ENCODE peak calls at places on chromosome 7, in nine cellular contexts. N is kidney; A is HT-29; Q is SHP77; B is GM20000; L is hepatocyte; P is iPS-NIHi11; O is stimulated activated CD4-positive, alpha-beta T cell treated with anti-CD3 and anti-CD28 coated beads, Interleukin-12 subunit alpha, Interleukin-12 subunit beta, amount 100 ng/mL, for 48 hours; W is neural crest cell. I is an unnamed sample.

GRCh38 chr7:70372768-70373241 is 759.1 kb upstream of the GALNT17 start:
- DNase-seq in N (no peak), A (no peak), Q (no peak), B (no peak), L (no peak), P (no peak), O (no peak), W (no peak), I (no peak)

GRCh38 chr7:104926905-104927454 is 87.0 kb upstream of the KMT2E start:
- DNase-seq in N (peak), A (peak), Q (no peak), B (no peak), L (peak), P (peak), O (no peak), W (no peak), I (no peak)

GRCh38 chr7:82413237-82413636 is 30.3 kb downstream of the CACNA2D1 start:
- DNase-seq in N (no peak), A (no peak), Q (no peak), B (no peak), L (no peak), P (no peak), O (no peak), W (no peak), I (no peak)

GRCh38 chr7:90262438-90262837 is 17.5 kb downstream of the CFAP69 start:
- DNase-seq in N (no peak), A (peak), Q (no peak), B (peak), L (peak), P (peak), O (no peak), W (no peak), I (peak)

GRCh38 chr7:41333506-41333905 is 369.4 kb downstream of the INHBA start:
- DNase-seq in N (no peak), A (no peak), Q (no peak), B (no peak), L (no peak), P (no peak), O (no peak), W (no peak), I (peak)

GRCh38 chr7:25863727-25864116 is 288.3 kb upstream of the NFE2L3 start:
- DNase-seq in N (no peak), A (no peak), Q (no peak), B (no peak), L (no peak), P (no peak), O (no peak), W (no peak), I (no peak)

GRCh38 chr7:48094861-48095293 is 5.8 kb downstream of the UPP1 start:
- DNase-seq in N (no peak), A (no peak), Q (no peak), B (no peak), L (no peak), P (no peak), O (no peak), W (no peak), I (peak)

GRCh38 chr7:107029061-107029763 is 15.3 kb upstream of the PRKAR2B start:
- DNase-seq in N (no peak), A (no peak), Q (no peak), B (no peak), L (no peak), P (no peak), O (no peak), W (no peak), I (no peak)

GRCh38 chr7:90210475-90210874 is 1.1 kb upstream of the STEAP2 start:
- DNase-seq in N (no peak), A (no peak), Q (no peak), B (no peak), L (no peak), P (no peak), O (no peak), W (no peak), I (no peak)

GRCh38 chr7:1707756-1708611 is 37.9 kb downstream of the ELFN1 start:
- DNase-seq in N (peak), A (no peak), Q (no peak), B (no peak), L (no peak), P (no peak), O (no peak), W (no peak), I (no peak)

GRCh38 chr7:130143986-130144618 is 61.1 kb downstream of the TMEM209 start:
- DNase-seq in N (no peak), A (peak), Q (no peak), B (no peak), L (peak), P (peak), O (no peak), W (no peak), I (no peak)

GRCh38 chr7:157612664-157613561 is 276.1 kb downstream of the DNAJB6 start:
- DNase-seq in N (peak), A (no peak), Q (no peak), B (peak), L (peak), P (no peak), O (peak), W (no peak), I (no peak)

GRCh38 chr7:23445326-23445725 is 25.0 kb downstream of the IGF2BP3 start:
- DNase-seq in N (no peak), A (no peak), Q (no peak), B (no peak), L (no peak), P (no peak), O (no peak), W (no peak), I (no peak)

GRCh38 chr7:5591547-5591899 is 167.9 kb upstream of the TNRC18 start:
- DNase-seq in N (peak), A (peak), Q (no peak), B (no peak), L (peak), P (peak), O (no peak), W (no peak), I (peak)

GRCh38 chr7:150481207-150481920 is 30.9 kb downstream of the GIMAP8 start:
- DNase-seq in N (no peak), A (no peak), Q (no peak), B (no peak), L (no peak), P (no peak), O (no peak), W (no peak), I (no peak)

GRCh38 chr7:69906309-69906995 is 308.2 kb downstream of the AUTS2 start:
- DNase-seq in N (no peak), A (no peak), Q (no peak), B (peak), L (no peak), P (no peak), O (no peak), W (no peak), I (no peak)

GRCh38 chr7:5709347-5709950 is 72.0 kb downstream of the RNF216 start:
- DNase-seq in N (no peak), A (no peak), Q (no peak), B (no peak), L (no peak), P (no peak), O (no peak), W (no peak), I (peak)

GRCh38 chr7:21076579-21076978 is 289.9 kb upstream of the SP8 start:
- DNase-seq in N (no peak), A (peak), Q (no peak), B (no peak), L (no peak), P (peak), O (no peak), W (no peak), I (no peak)

GRCh38 chr7:32214913-32215312 is 144.7 kb upstream of the PDE1C start:
- DNase-seq in N (no peak), A (no peak), Q (no peak), B (no peak), L (no peak), P (no peak), O (no peak), W (no peak), I (no peak)

GRCh38 chr7:140475747-140476333 is 3.5 kb downstream of the MKRN1 start:
- DNase-seq in N (no peak), A (peak), Q (peak), B (peak), L (peak), P (peak), O (peak), W (peak), I (peak)

GRCh38 chr7:77736991-77737390 is 40.7 kb downstream of the RSBN1L start:
- DNase-seq in N (no peak), A (no peak), Q (no peak), B (no peak), L (no peak), P (no peak), O (no peak), W (no peak), I (no peak)

GRCh38 chr7:69818647-69819161 is 220.4 kb downstream of the AUTS2 start:
- DNase-seq in N (no peak), A (no peak), Q (no peak), B (no peak), L (no peak), P (no peak), O (no peak), W (no peak), I (no peak)

GRCh38 chr7:48139461-48139860 is 31.8 kb upstream of the ABCA13 start:
- DNase-seq in N (no peak), A (peak), Q (peak), B (no peak), L (peak), P (peak), O (no peak), W (no peak), I (peak)

GRCh38 chr7:108794466-108794865 is 224.8 kb downstream of the DNAJB9 start:
- DNase-seq in N (no peak), A (no peak), Q (no peak), B (no peak), L (no peak), P (no peak), O (no peak), W (no peak), I (no peak)